ENCODE peak calls at places on chromosomes 1 and 21, in eight cellular contexts. O is OCI-LY7; A is CD4-positive, alpha-beta T cell; I is cardiac muscle cell; N is T-helper 17 cell; P is K562; U is SJCRH30; Z is A673. T is an unnamed sample.

GRCh38 chr21:24367936-24368335 is 1239.3 kb downstream of the MRPL39 start:
- DNase-seq in O (no peak), A (no peak), I (no peak), N (no peak), P (no peak), U (no peak), Z (no peak), T (no peak)

GRCh38 chr1:184636156-184636448 is 118.6 kb downstream of the EDEM3 start:
- DNase-seq in O (no peak), A (no peak), I (no peak), N (no peak), P (no peak), U (no peak), Z (no peak), T (no peak)

GRCh38 chr1:27388337-27389005 is 4.0 kb upstream of the GPR3 start:
- DNase-seq in O (peak; percentile 76), A (peak; percentile 64), I (peak; percentile 49), N (peak; percentile 52), P (peak; percentile 84), U (peak; percentile 83), Z (peak; percentile 50), T (peak; percentile 66)

GRCh38 chr1:89887270-89887669 is 66.4 kb downstream of the LRRC8D start:
- DNase-seq in O (no peak), A (no peak), I (peak; percentile 26), N (no peak), P (no peak), U (no peak), Z (no peak), T (no peak)

GRCh38 chr21:44487831-44488230 is 32.5 kb downstream of the LRRC3 start:
- DNase-seq in O (peak; percentile 36), A (no peak), I (no peak), N (no peak), P (peak; percentile 70), U (peak; percentile 61), Z (peak; percentile 49), T (no peak)

GRCh38 chr1:914253-914890 is 9.4 kb upstream of the SAMD11 start:
- DNase-seq in O (no peak), A (no peak), I (no peak), N (peak; percentile 8), P (no peak), U (no peak), Z (no peak), T (no peak)

GRCh38 chr1:55476445-55477015 is 261.4 kb upstream of the USP24 start:
- DNase-seq in O (no peak), A (no peak), I (no peak), N (no peak), P (no peak), U (no peak), Z (no peak), T (no peak)

GRCh38 chr1:224300346-224300745 is 29.6 kb downstream of the NVL start:
- DNase-seq in O (no peak), A (no peak), I (peak; percentile 62), N (no peak), P (no peak), U (peak; percentile 48), Z (no peak), T (no peak)

GRCh38 chr1:164559342-164560070 is 522 bp downstream of the PBX1 start:
- DNase-seq in O (no peak), A (no peak), I (peak; percentile 50), N (no peak), P (no peak), U (peak; percentile 67), Z (peak; percentile 55), T (peak; percentile 32)

GRCh38 chr1:158103275-158103674 is 77.4 kb upstream of the CD1D start:
- DNase-seq in O (no peak), A (no peak), I (no peak), N (no peak), P (no peak), U (no peak), Z (no peak), T (no peak)

GRCh38 chr1:245132771-245133170 is 22.0 kb upstream of the KIF26B start:
- DNase-seq in O (no peak), A (no peak), I (no peak), N (no peak), P (no peak), U (no peak), Z (no peak), T (no peak)

GRCh38 chr1:59249738-59250137 is 47.2 kb upstream of the FGGY start:
- DNase-seq in O (no peak), A (no peak), I (no peak), N (no peak), P (no peak), U (no peak), Z (no peak), T (no peak)

GRCh38 chr21:45865106-45865835 is 116.3 kb upstream of the COL6A1 start:
- DNase-seq in O (no peak), A (no peak), I (peak; percentile 91), N (no peak), P (no peak), U (peak; percentile 36), Z (no peak), T (no peak)

GRCh38 chr1:17725811-17726582 is 29.1 kb upstream of the ACTL8 start:
- DNase-seq in O (no peak), A (no peak), I (no peak), N (no peak), P (no peak), U (no peak), Z (no peak), T (no peak)

GRCh38 chr1:98030483-98030882 is 109.6 kb upstream of the DPYD start:
- DNase-seq in O (no peak), A (no peak), I (no peak), N (no peak), P (no peak), U (no peak), Z (no peak), T (no peak)

GRCh38 chr1:226322986-226323385 is 14.0 kb upstream of the LIN9 start:
- DNase-seq in O (no peak), A (no peak), I (no peak), N (no peak), P (no peak), U (no peak), Z (no peak), T (no peak)

GRCh38 chr1:88956003-88956402 is 36.4 kb downstream of the KYAT3 start:
- DNase-seq in O (no peak), A (no peak), I (no peak), N (no peak), P (no peak), U (no peak), Z (no peak), T (no peak)

GRCh38 chr1:54460346-54460745 is 54.2 kb upstream of the SSBP3 start:
- DNase-seq in O (no peak), A (peak; percentile 76), I (no peak), N (no peak), P (no peak), U (no peak), Z (no peak), T (no peak)

GRCh38 chr1:96815914-96816313 is 94.3 kb downstream of the PTBP2 start:
- DNase-seq in O (no peak), A (no peak), I (no peak), N (no peak), P (no peak), U (no peak), Z (no peak), T (no peak)

GRCh38 chr1:100076319-100076718 is 56.4 kb downstream of the SASS6 start:
- DNase-seq in O (no peak), A (no peak), I (no peak), N (no peak), P (no peak), U (no peak), Z (no peak), T (no peak)

DNA sequence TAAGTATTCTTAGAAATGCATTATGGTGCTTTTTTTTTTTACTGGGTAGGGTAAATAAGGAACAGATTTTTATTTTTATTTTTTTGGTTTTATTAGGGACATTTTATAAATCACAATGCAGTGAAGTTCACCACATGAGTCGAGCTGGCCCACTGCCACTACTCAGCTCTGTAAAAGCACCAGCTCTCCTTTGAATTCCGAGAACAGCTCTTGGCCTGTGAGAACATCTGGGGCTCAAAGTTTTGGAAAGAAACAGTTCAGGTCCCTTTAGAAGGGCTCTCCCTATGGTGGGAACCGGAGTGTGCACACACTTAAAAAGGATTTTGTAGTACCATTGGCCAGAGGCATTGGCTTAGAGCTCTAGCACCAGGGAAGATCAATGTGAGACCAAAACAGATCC is 287.2 kb upstream of the LYPLAL1 start:
- DNase-seq in O (no peak), A (no peak), I (peak; percentile 58), N (no peak), P (no peak), U (no peak), Z (no peak), T (no peak)
- H3K9me3 ChIP-seq in O (no peaks in the 10 kb centered on the region), A (no peaks in the 10 kb centered on the region), I (no peaks in the 10 kb centered on the region), N (no peaks in the 10 kb centered on the region), P (no peaks in the 10 kb centered on the region), U (no peaks in the 10 kb centered on the region), Z (no peaks in the 10 kb centered on the region), T (no peaks in the 10 kb centered on the region)

GRCh38 chr1:8649027-8649426 is 168.4 kb downstream of the RERE start:
- DNase-seq in O (no peak), A (no peak), I (no peak), N (no peak), P (no peak), U (no peak), Z (peak; percentile 67), T (no peak)
- H3K9me3 ChIP-seq in O (no peaks in the 10 kb centered on the region), A (no peaks in the 10 kb centered on the region), I (no peaks in the 10 kb centered on the region), N (no peaks in the 10 kb centered on the region), P (no peaks in the 10 kb centered on the region), U (no peaks in the 10 kb centered on the region), Z (no peaks in the 10 kb centered on the region), T (no peaks in the 10 kb centered on the region)

DNA sequence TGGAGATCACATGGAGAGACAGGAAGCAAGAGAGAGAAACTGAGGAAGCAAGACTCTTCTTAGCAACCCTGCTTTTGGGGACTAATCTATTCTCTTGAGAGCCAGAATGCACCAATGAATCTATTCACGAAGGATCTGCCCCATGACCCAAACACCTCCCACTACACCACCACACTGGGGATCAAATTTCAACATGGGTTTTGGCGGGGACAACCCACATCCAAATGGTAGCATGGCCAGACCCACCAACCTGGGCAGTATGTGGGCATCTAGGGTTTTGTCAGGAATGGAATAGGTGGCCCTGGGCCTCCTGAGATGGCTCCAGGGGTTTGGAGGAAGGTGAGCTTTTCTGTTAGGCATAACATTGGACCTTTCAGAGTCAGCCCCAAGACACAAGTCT is 33.7 kb downstream of the NENF start:
- DNase-seq in O (no peak), A (no peak), I (no peak), N (no peak), P (no peak), U (no peak), Z (no peak), T (no peak)
- H3K9me3 ChIP-seq in O (no peaks in the 10 kb centered on the region), A (no peaks in the 10 kb centered on the region), I (no peaks in the 10 kb centered on the region), N (no peaks in the 10 kb centered on the region), P (no peaks in the 10 kb centered on the region), U (no peaks in the 10 kb centered on the region), Z (no peaks in the 10 kb centered on the region), T (no peaks in the 10 kb centered on the region)

DNA sequence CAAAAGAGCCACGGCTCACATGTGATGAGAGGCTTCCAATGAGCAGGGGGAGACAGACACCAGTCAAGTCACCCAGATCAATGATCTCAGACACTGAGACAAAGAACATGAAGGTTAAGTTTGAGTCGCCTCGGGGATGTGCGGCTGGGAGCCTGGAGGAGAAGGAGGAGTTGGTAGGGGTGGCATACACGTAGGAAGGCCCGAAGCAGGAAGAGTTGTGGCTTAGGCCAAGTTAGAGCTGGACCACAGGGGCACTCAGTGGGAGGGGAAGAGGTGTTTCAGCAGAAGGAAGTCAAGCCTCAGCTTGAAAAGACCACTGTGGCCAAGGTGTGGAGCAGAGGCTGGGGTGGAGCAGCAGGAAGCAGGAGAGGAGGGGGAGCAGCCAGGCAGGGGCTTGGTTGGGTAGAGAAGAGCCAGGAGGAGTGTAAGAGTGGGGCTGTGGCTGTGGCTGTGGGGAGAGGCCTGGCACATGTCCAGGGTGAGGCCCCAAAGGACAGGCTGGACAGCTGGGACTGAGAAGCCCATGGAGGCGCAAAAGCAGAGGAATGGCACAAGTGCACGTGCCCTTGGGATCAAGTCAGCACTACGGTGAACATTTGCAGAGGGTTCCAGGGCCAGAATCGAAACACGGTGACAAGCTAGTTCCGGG is 27.6 kb downstream of the CTNNBIP1 start:
- DNase-seq in O (no peak), A (no peak), I (no peak), N (no peak), P (no peak), U (peak; percentile 91), Z (no peak), T (no peak)
- H3K9me3 ChIP-seq in O (no peaks in the 10 kb centered on the region), A (no peaks in the 10 kb centered on the region), I (no peaks in the 10 kb centered on the region), N (no peaks in the 10 kb centered on the region), P (no peaks in the 10 kb centered on the region), U (no peaks in the 10 kb centered on the region), Z (no peaks in the 10 kb centered on the region), T (no peaks in the 10 kb centered on the region)

T was measured in MM.1S.